ENCODE peak calls at places on chromosomes 6 and 20, in five cellular contexts. U, S, Q, N and A are unnamed samples.

GRCh38 chr6:136706431-136706830 is 85.8 kb downstream of the MAP3K5 start:
- DNase-seq in U (no peak), S (no peak), Q (no peak), N (no peak), A (no peak)

GRCh38 chr20:63945921-63946920 is 10.0 kb downstream of the UCKL1 start:
- DNase-seq in U (no peak), S (peak; percentile 52), Q (no peak), N (no peak), A (no peak)

GRCh38 chr6:52718535-52718934 is 44.7 kb downstream of the GSTA2 start:
- DNase-seq in U (no peak), S (no peak), Q (peak; percentile 54), N (no peak), A (no peak)

GRCh38 chr20:58467572-58468330 is 47.4 kb downstream of the APCDD1L start:
- DNase-seq in U (no peak), S (no peak), Q (no peak), N (no peak), A (no peak)

GRCh38 chr6:19434065-19434464 is 403.1 kb upstream of the ID4 start:
- DNase-seq in U (no peak), S (no peak), Q (peak; percentile 5), N (no peak), A (no peak)

GRCh38 chr6:15254074-15254975 is 8.5 kb downstream of the JARID2 start:
- DNase-seq in U (no peak), S (no peak), Q (no peak), N (peak; percentile 47), A (no peak)

GRCh38 chr6:25404693-25405169 is 125.6 kb downstream of the CARMIL1 start:
- DNase-seq in U (no peak), S (no peak), Q (no peak), N (peak; percentile 33), A (no peak)

GRCh38 chr6:5968817-5969726 is 37.7 kb downstream of the NRN1 start:
- DNase-seq in U (peak; percentile 88), S (no peak), Q (no peak), N (peak; percentile 73), A (peak; percentile 14)

GRCh38 chr20:8132632-8133587 is 844 bp downstream of the PLCB1 start:
- DNase-seq in U (peak; percentile 88), S (peak; percentile 59), Q (no peak), N (peak; percentile 46), A (no peak)